ENCODE peak calls at places on chromosomes 16 and 17, in eight cellular contexts. One of them, this sample, is unnamed.

GRCh38 chr17:56653877-56654276 is 60.4 kb downstream of the NOG start:
- DNase-seq in activated B cell treated with CpG ODN at 0.5 μM for 24 hours: no peak
- DNase-seq in K562: peak; percentile 16
- DNase-seq in upper lobe of right lung: no peak
- DNase-seq in LNCaP clone FGC: peak; percentile 23
- DNase-seq in heart left ventricle: no peak
- DNase-seq in progenitor cell of endocrine pancreas: no peak
- DNase-seq in adrenal gland: no peak
- DNase-seq in this sample: no peak

GRCh38 chr16:69188716-69189115 is 1.8 kb downstream of the SNTB2 start:
- DNase-seq in LNCaP clone FGC: no peak
- DNase-seq in heart left ventricle: no peak
- DNase-seq in progenitor cell of endocrine pancreas: no peak
- DNase-seq in adrenal gland: no peak
- DNase-seq in upper lobe of right lung: no peak
- DNase-seq in activated B cell treated with CpG ODN at 0.5 μM for 24 hours: no peak
- DNase-seq in K562: no peak
- DNase-seq in this sample: no peak

GRCh38 chr16:69553332-69553731 is 12.4 kb upstream of the NFAT5 start:
- DNase-seq in heart left ventricle: no peak
- DNase-seq in adrenal gland: no peak
- DNase-seq in activated B cell treated with CpG ODN at 0.5 μM for 24 hours: no peak
- DNase-seq in K562: no peak
- DNase-seq in LNCaP clone FGC: no peak
- DNase-seq in upper lobe of right lung: no peak
- DNase-seq in progenitor cell of endocrine pancreas: no peak
- DNase-seq in this sample: no peak

GRCh38 chr16:64417711-64418227 is 704.1 kb downstream of the CDH11 start:
- DNase-seq in adrenal gland: no peak
- DNase-seq in progenitor cell of endocrine pancreas: no peak
- DNase-seq in K562: no peak
- DNase-seq in activated B cell treated with CpG ODN at 0.5 μM for 24 hours: no peak
- DNase-seq in upper lobe of right lung: no peak
- DNase-seq in LNCaP clone FGC: no peak
- DNase-seq in heart left ventricle: no peak
- DNase-seq in this sample: no peak

GRCh38 chr16:17561056-17561455 is 90.3 kb upstream of the XYLT1 start:
- DNase-seq in activated B cell treated with CpG ODN at 0.5 μM for 24 hours: no peak
- DNase-seq in K562: no peak
- DNase-seq in LNCaP clone FGC: no peak
- DNase-seq in heart left ventricle: no peak
- DNase-seq in upper lobe of right lung: no peak
- DNase-seq in adrenal gland: no peak
- DNase-seq in progenitor cell of endocrine pancreas: no peak
- DNase-seq in this sample: no peak

GRCh38 chr16:27982184-27982583 is 81.3 kb downstream of the GSG1L start:
- DNase-seq in LNCaP clone FGC: no peak
- DNase-seq in K562: no peak
- DNase-seq in adrenal gland: no peak
- DNase-seq in progenitor cell of endocrine pancreas: no peak
- DNase-seq in heart left ventricle: no peak
- DNase-seq in upper lobe of right lung: peak; percentile 5
- DNase-seq in activated B cell treated with CpG ODN at 0.5 μM for 24 hours: no peak
- DNase-seq in this sample: no peak

GRCh38 chr16:10770907-10771306 is 27.3 kb downstream of the NUBP1 start:
- DNase-seq in activated B cell treated with CpG ODN at 0.5 μM for 24 hours: no peak
- DNase-seq in K562: no peak
- DNase-seq in LNCaP clone FGC: no peak
- DNase-seq in heart left ventricle: no peak
- DNase-seq in adrenal gland: no peak
- DNase-seq in progenitor cell of endocrine pancreas: no peak
- DNase-seq in upper lobe of right lung: no peak
- DNase-seq in this sample: no peak

GRCh38 chr16:73262931-73263330 is 215.0 kb upstream of the ZFHX3 start:
- DNase-seq in upper lobe of right lung: no peak
- DNase-seq in K562: no peak
- DNase-seq in adrenal gland: no peak
- DNase-seq in LNCaP clone FGC: no peak
- DNase-seq in heart left ventricle: no peak
- DNase-seq in progenitor cell of endocrine pancreas: no peak
- DNase-seq in activated B cell treated with CpG ODN at 0.5 μM for 24 hours: no peak
- DNase-seq in this sample: no peak

GRCh38 chr17:43324205-43324893 is 74.4 kb upstream of the ARL4D start:
- DNase-seq in progenitor cell of endocrine pancreas: no peak
- DNase-seq in LNCaP clone FGC: no peak
- DNase-seq in upper lobe of right lung: no peak
- DNase-seq in heart left ventricle: no peak
- DNase-seq in K562: no peak
- DNase-seq in activated B cell treated with CpG ODN at 0.5 μM for 24 hours: no peak
- DNase-seq in adrenal gland: no peak
- DNase-seq in this sample: no peak

GRCh38 chr16:30382398-30383015 is at the start of gene SEPTIN1:
- DNase-seq in activated B cell treated with CpG ODN at 0.5 μM for 24 hours: peak; percentile 61
- DNase-seq in heart left ventricle: no peak
- DNase-seq in K562: no peak
- DNase-seq in progenitor cell of endocrine pancreas: no peak
- DNase-seq in adrenal gland: no peak
- DNase-seq in upper lobe of right lung: no peak
- DNase-seq in LNCaP clone FGC: no peak
- DNase-seq in this sample: no peak

GRCh38 chr17:50918933-50919296 is 52.8 kb upstream of the TOB1 start:
- DNase-seq in adrenal gland: no peak
- DNase-seq in progenitor cell of endocrine pancreas: no peak
- DNase-seq in LNCaP clone FGC: no peak
- DNase-seq in activated B cell treated with CpG ODN at 0.5 μM for 24 hours: no peak
- DNase-seq in heart left ventricle: peak; percentile 20
- DNase-seq in upper lobe of right lung: no peak
- DNase-seq in K562: no peak
- DNase-seq in this sample: no peak

GRCh38 chr17:65538679-65539529 is 22.5 kb downstream of the AXIN2 start:
- DNase-seq in upper lobe of right lung: no peak
- DNase-seq in K562: no peak
- DNase-seq in activated B cell treated with CpG ODN at 0.5 μM for 24 hours: no peak
- DNase-seq in LNCaP clone FGC: no peak
- DNase-seq in heart left ventricle: no peak
- DNase-seq in adrenal gland: no peak
- DNase-seq in progenitor cell of endocrine pancreas: no peak
- DNase-seq in this sample: no peak

GRCh38 chr16:87129771-87130170 is 187.4 kb downstream of the C16orf95 start:
- DNase-seq in progenitor cell of endocrine pancreas: no peak
- DNase-seq in heart left ventricle: no peak
- DNase-seq in adrenal gland: no peak
- DNase-seq in upper lobe of right lung: no peak
- DNase-seq in LNCaP clone FGC: no peak
- DNase-seq in activated B cell treated with CpG ODN at 0.5 μM for 24 hours: no peak
- DNase-seq in K562: no peak
- DNase-seq in this sample: no peak

GRCh38 chr16:88446061-88446460 is 7.0 kb upstream of the ZFPM1 start:
- DNase-seq in adrenal gland: no peak
- DNase-seq in heart left ventricle: no peak
- DNase-seq in LNCaP clone FGC: no peak
- DNase-seq in progenitor cell of endocrine pancreas: no peak
- DNase-seq in K562: no peak
- DNase-seq in activated B cell treated with CpG ODN at 0.5 μM for 24 hours: no peak
- DNase-seq in upper lobe of right lung: no peak
- DNase-seq in this sample: no peak

GRCh38 chr17:79515646-79516604 is 94.9 kb downstream of the RBFOX3 start:
- DNase-seq in progenitor cell of endocrine pancreas: no peak
- DNase-seq in K562: no peak
- DNase-seq in activated B cell treated with CpG ODN at 0.5 μM for 24 hours: no peak
- DNase-seq in adrenal gland: no peak
- DNase-seq in LNCaP clone FGC: no peak
- DNase-seq in upper lobe of right lung: no peak
- DNase-seq in heart left ventricle: no peak
- DNase-seq in this sample: no peak

GRCh38 chr16:918741-919657 is 51.8 kb downstream of the LMF1 start:
- DNase-seq in adrenal gland: no peak
- DNase-seq in activated B cell treated with CpG ODN at 0.5 μM for 24 hours: no peak
- DNase-seq in progenitor cell of endocrine pancreas: no peak
- DNase-seq in upper lobe of right lung: no peak
- DNase-seq in LNCaP clone FGC: no peak
- DNase-seq in K562: no peak
- DNase-seq in heart left ventricle: no peak
- DNase-seq in this sample: no peak

GRCh38 chr17:49494937-49495841 is at the start of gene NGFR:
- DNase-seq in activated B cell treated with CpG ODN at 0.5 μM for 24 hours: peak; percentile 64
- DNase-seq in adrenal gland: no peak
- DNase-seq in K562: peak; percentile 78
- DNase-seq in upper lobe of right lung: no peak
- DNase-seq in progenitor cell of endocrine pancreas: no peak
- DNase-seq in LNCaP clone FGC: no peak
- DNase-seq in heart left ventricle: no peak
- DNase-seq in this sample: no peak

GRCh38 chr17:40552806-40553693 is 12.2 kb downstream of the CCR7 start:
- DNase-seq in heart left ventricle: peak; percentile 8
- DNase-seq in upper lobe of right lung: peak; percentile 58
- DNase-seq in adrenal gland: no peak
- DNase-seq in activated B cell treated with CpG ODN at 0.5 μM for 24 hours: peak; percentile 25
- DNase-seq in K562: no peak
- DNase-seq in LNCaP clone FGC: no peak
- DNase-seq in progenitor cell of endocrine pancreas: no peak
- DNase-seq in this sample: no peak

GRCh38 chr17:32006957-32007462 is at the start of gene LRRC37B:
- DNase-seq in heart left ventricle: peak; percentile 88
- DNase-seq in LNCaP clone FGC: peak; percentile 13
- DNase-seq in adrenal gland: peak; percentile 84
- DNase-seq in upper lobe of right lung: peak; percentile 95
- DNase-seq in activated B cell treated with CpG ODN at 0.5 μM for 24 hours: peak; percentile 92
- DNase-seq in progenitor cell of endocrine pancreas: peak; percentile 85
- DNase-seq in K562: peak; percentile 92
- DNase-seq in this sample: peak; percentile 89

GRCh38 chr17:38702900-38703741 is 2.0 kb upstream of the MLLT6 start:
- DNase-seq in upper lobe of right lung: peak; percentile 71
- DNase-seq in adrenal gland: peak; percentile 56
- DNase-seq in heart left ventricle: no peak
- DNase-seq in LNCaP clone FGC: no peak
- DNase-seq in progenitor cell of endocrine pancreas: no peak
- DNase-seq in K562: peak; percentile 59
- DNase-seq in activated B cell treated with CpG ODN at 0.5 μM for 24 hours: peak; percentile 31
- DNase-seq in this sample: peak; percentile 15

GRCh38 chr17:27756467-27757371 is 43.6 kb downstream of the NOS2 start:
- DNase-seq in heart left ventricle: no peak
- DNase-seq in upper lobe of right lung: peak; percentile 65
- DNase-seq in K562: peak; percentile 75
- DNase-seq in progenitor cell of endocrine pancreas: peak; percentile 52
- DNase-seq in adrenal gland: peak; percentile 75
- DNase-seq in LNCaP clone FGC: peak; percentile 30
- DNase-seq in activated B cell treated with CpG ODN at 0.5 μM for 24 hours: no peak
- DNase-seq in this sample: peak; percentile 27
- TF ChIP-seq CTCF in heart left ventricle: peak; percentile 84
- TF ChIP-seq CTCF in upper lobe of right lung: peak; percentile 95
- TF ChIP-seq CTCF in K562: peak; percentile 83
- TF ChIP-seq CTCF in progenitor cell of endocrine pancreas: peak; percentile 96
- TF ChIP-seq CTCF in adrenal gland: peak; percentile 98
- TF ChIP-seq CTCF in LNCaP clone FGC: peak; percentile 92
- TF ChIP-seq CTCF in activated B cell treated with CpG ODN at 0.5 μM for 24 hours: no peak
- TF ChIP-seq CTCF in this sample: peak; percentile 89

DNA sequence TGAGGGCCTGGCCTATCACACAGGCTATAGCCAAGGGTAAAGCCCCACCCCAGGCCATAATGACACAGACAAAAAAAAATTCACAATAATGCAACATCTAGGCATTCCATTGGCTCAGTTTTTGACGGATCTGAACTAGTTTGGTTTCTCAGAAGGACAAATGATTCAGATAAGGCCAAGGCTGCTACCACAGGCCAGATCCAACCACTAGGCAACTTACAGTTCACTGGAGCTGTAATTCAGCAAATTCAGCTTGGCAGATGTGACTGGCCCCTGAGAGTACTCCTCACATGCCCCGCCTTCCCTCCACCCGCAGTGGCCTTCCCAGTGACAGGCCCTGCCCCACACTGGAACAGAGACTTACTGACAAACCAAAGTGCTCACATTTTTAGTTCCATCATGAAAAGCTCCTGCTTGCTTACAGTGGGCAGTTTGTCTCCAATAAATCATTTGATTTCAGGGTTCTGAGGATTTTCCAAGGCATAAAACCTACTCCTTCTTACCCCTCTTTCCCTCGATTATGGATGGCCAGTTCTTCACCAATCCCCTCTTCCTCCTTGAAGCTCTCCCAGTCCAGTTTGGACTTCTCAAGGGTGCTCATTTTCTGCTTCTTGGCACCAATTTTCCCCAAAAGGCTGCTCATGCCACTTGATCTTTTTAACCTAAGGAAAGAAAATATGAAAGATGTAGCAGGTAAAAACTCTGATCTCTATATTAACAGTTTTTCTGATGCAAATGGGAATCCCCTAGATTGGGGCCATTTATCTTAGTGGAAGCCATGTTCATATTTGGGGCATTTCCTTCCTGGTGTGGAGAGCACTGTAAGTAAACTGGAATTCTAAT is 53.3 kb upstream of the BCAR1 start:
- DNase-seq in activated B cell treated with CpG ODN at 0.5 μM for 24 hours: no peak
- DNase-seq in progenitor cell of endocrine pancreas: no peak
- DNase-seq in K562: peak; percentile 75
- DNase-seq in heart left ventricle: peak; percentile 44
- DNase-seq in upper lobe of right lung: no peak
- DNase-seq in LNCaP clone FGC: no peak
- DNase-seq in adrenal gland: peak; percentile 97
- DNase-seq in this sample: no peak
- TF ChIP-seq CTCF in activated B cell treated with CpG ODN at 0.5 μM for 24 hours: no peak
- TF ChIP-seq CTCF in progenitor cell of endocrine pancreas: no peak
- TF ChIP-seq CTCF in K562: no peak
- TF ChIP-seq CTCF in heart left ventricle: no peak
- TF ChIP-seq CTCF in upper lobe of right lung: no peak
- TF ChIP-seq CTCF in LNCaP clone FGC: no peak
- TF ChIP-seq CTCF in adrenal gland: peak; percentile 21
- TF ChIP-seq CTCF in this sample: no peak

DNA sequence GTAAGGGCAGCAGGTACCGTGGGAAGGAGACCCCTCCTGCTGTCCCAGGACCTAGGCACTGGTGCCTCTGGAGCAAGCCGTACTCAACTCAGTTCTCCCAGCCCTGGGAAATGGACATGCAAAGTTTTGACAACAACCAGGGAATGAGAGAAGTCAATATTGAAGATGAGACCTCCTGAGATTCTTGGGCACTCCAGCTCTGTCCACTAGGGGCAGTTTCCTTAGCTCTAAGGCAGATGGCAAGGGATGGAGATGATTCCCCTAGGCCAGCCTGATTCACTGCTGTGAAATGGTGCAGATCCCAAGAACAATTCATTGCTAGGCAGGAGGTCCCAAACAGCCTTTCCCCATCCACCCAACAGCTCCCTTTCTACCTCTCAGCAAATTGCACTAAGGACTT is 20.6 kb upstream of the SDR42E2 start:
- DNase-seq in LNCaP clone FGC: no peak
- DNase-seq in activated B cell treated with CpG ODN at 0.5 μM for 24 hours: no peak
- DNase-seq in heart left ventricle: no peak
- DNase-seq in K562: peak; percentile 34
- DNase-seq in progenitor cell of endocrine pancreas: no peak
- DNase-seq in adrenal gland: no peak
- DNase-seq in upper lobe of right lung: no peak
- DNase-seq in this sample: no peak
- TF ChIP-seq CTCF in LNCaP clone FGC: peak; percentile 36
- TF ChIP-seq CTCF in activated B cell treated with CpG ODN at 0.5 μM for 24 hours: no peak
- TF ChIP-seq CTCF in heart left ventricle: peak; percentile 21
- TF ChIP-seq CTCF in K562: peak; percentile 33
- TF ChIP-seq CTCF in progenitor cell of endocrine pancreas: peak; percentile 50
- TF ChIP-seq CTCF in adrenal gland: no peak
- TF ChIP-seq CTCF in upper lobe of right lung: peak; percentile 23
- TF ChIP-seq CTCF in this sample: no peak

DNA sequence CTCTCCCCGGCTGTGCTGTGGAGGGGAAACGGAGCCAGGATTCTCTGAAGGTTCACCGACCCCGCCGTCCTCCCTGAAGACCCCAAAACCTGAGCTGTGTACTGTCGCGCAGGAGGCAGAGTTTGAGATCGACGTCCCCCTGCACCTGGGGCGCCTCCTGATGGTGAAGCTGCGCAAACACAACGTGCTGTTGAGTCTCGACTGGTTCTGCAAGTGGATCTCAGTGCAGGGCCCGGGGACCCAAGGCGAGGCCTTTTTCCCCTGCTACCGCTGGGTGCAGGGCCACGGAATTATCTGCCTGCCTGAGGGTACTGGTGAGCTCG is 62.6 kb upstream of the TEKT1 start:
- DNase-seq in adrenal gland: no peak
- DNase-seq in upper lobe of right lung: no peak
- DNase-seq in heart left ventricle: no peak
- DNase-seq in LNCaP clone FGC: no peak
- DNase-seq in progenitor cell of endocrine pancreas: no peak
- DNase-seq in activated B cell treated with CpG ODN at 0.5 μM for 24 hours: no peak
- DNase-seq in K562: no peak
- DNase-seq in this sample: no peak
- TF ChIP-seq CTCF in adrenal gland: peak; percentile 16
- TF ChIP-seq CTCF in upper lobe of right lung: peak; percentile 27
- TF ChIP-seq CTCF in heart left ventricle: peak; percentile 39
- TF ChIP-seq CTCF in LNCaP clone FGC: peak; percentile 58
- TF ChIP-seq CTCF in progenitor cell of endocrine pancreas: peak; percentile 58
- TF ChIP-seq CTCF in activated B cell treated with CpG ODN at 0.5 μM for 24 hours: no peak
- TF ChIP-seq CTCF in K562: no peak
- TF ChIP-seq CTCF in this sample: peak; percentile 29